ENCODE peak calls at places on chromosomes 1 and 21, in seven cellular contexts. F is H9, A is H1, V is IMR-90, P is neuronal stem cell, Q is mesendoderm, Z is trophoblast cell. E is an unnamed sample.

GRCh38 chr21:45304161-45304830 is 16.6 kb upstream of the POFUT2 start:
- DNase-seq in F (no peak), A (no peak), V (no peak), P (no peak), Q (no peak), Z (no peak), E (no peak)

GRCh38 chr1:30305061-30305460 is 418.3 kb downstream of the MATN1 start:
- DNase-seq in F (no peak), A (peak; percentile 13), V (no peak), P (no peak), Q (no peak), Z (no peak), E (no peak)

GRCh38 chr21:45588861-45589491 is 46.7 kb upstream of the SLC19A1 start:
- DNase-seq in F (no peak), A (no peak), V (no peak), P (no peak), Q (no peak), Z (no peak), E (no peak)

GRCh38 chr1:94922756-94923465 is 4.0 kb downstream of the CNN3 start:
- DNase-seq in F (no peak), A (no peak), V (peak; percentile 64), P (no peak), Q (no peak), Z (no peak), E (peak; percentile 56)

GRCh38 chr1:11013160-11013531 is 692 bp downstream of the TARDBP start:
- DNase-seq in F (no peak), A (no peak), V (peak; percentile 14), P (no peak), Q (no peak), Z (no peak), E (peak; percentile 66)

GRCh38 chr1:40450491-40451237 is 388 bp downstream of the ZFP69B start:
- DNase-seq in F (peak; percentile 52), A (peak; percentile 47), V (peak; percentile 93), P (no peak), Q (peak; percentile 32), Z (no peak), E (peak; percentile 82)

GRCh38 chr1:28354121-28354520 is 15.4 kb upstream of the PHACTR4 start:
- DNase-seq in F (no peak), A (no peak), V (peak; percentile 69), P (no peak), Q (no peak), Z (peak; percentile 54), E (peak; percentile 48)

GRCh38 chr1:212950243-212951057 is at the start of gene VASH2:
- DNase-seq in F (peak; percentile 90), A (peak; percentile 89), V (peak; percentile 74), P (peak; percentile 82), Q (peak; percentile 95), Z (peak; percentile 57), E (peak; percentile 84)

GRCh38 chr1:234532511-234532922 is 53.5 kb upstream of the TARBP1 start:
- DNase-seq in F (no peak), A (no peak), V (no peak), P (no peak), Q (no peak), Z (peak; percentile 35), E (no peak)

GRCh38 chr1:15101801-15102200 is 51.7 kb upstream of the TMEM51 start:
- DNase-seq in F (no peak), A (no peak), V (no peak), P (no peak), Q (no peak), Z (no peak), E (no peak)

GRCh38 chr1:44784094-44785026 is 3.6 kb downstream of the BEST4 start:
- DNase-seq in F (peak; percentile 61), A (peak; percentile 80), V (no peak), P (no peak), Q (peak; percentile 63), Z (no peak), E (no peak)

GRCh38 chr1:34590211-34590623 is 164.6 kb upstream of the GJB5 start:
- DNase-seq in F (peak; percentile 89), A (peak; percentile 59), V (no peak), P (no peak), Q (peak; percentile 82), Z (peak; percentile 48), E (no peak)
- H2BK120ac ChIP-seq in F (no peak overlapping the region), A (no peak overlapping the region), V (no peak overlapping the region), P (no peak overlapping the region), Q (no peak overlapping the region), Z (no peak overlapping the region), E (no peak overlapping the region)

GRCh38 chr1:164703971-164704411 is 145.0 kb downstream of the PBX1 start:
- DNase-seq in F (no peak), A (no peak), V (no peak), P (no peak), Q (no peak), Z (no peak), E (no peak)
- H2BK120ac ChIP-seq in F (no peak overlapping the region), A (no peak overlapping the region), V (no peak overlapping the region), P (no peak overlapping the region), Q (no peak overlapping the region), Z (peak overlapping the region; percentile 15), E (no peak overlapping the region)

GRCh38 chr1:9892563-9893528 is 17.2 kb downstream of the CTNNBIP1 start:
- DNase-seq in F (no peak), A (no peak), V (peak; percentile 88), P (no peak), Q (no peak), Z (peak; percentile 57), E (peak; percentile 89)
- H2BK120ac ChIP-seq in F (no peak overlapping the region), A (no peak overlapping the region), V (peak overlapping the region; percentile 92), P (peak overlapping the region; percentile 42), Q (no peak overlapping the region), Z (no peak overlapping the region), E (no peak overlapping the region)

GRCh38 chr1:156692409-156692957 is 12.9 kb downstream of the CRABP2 start:
- DNase-seq in F (no peak), A (peak; percentile 77), V (no peak), P (no peak), Q (no peak), Z (no peak), E (no peak)
- H2BK120ac ChIP-seq in F (no peak overlapping the region), A (peak overlapping the region; percentile 17), V (no peak overlapping the region), P (peak overlapping the region; percentile 98), Q (peak overlapping the region; percentile 68), Z (peak overlapping the region; percentile 87), E (no peak overlapping the region)

GRCh38 chr1:100502052-100502792 is 35.7 kb upstream of the GPR88 start:
- DNase-seq in F (no peak), A (no peak), V (peak; percentile 23), P (no peak), Q (no peak), Z (peak; percentile 39), E (no peak)
- H2BK120ac ChIP-seq in F (no peak overlapping the region), A (no peak overlapping the region), V (no peak overlapping the region), P (no peak overlapping the region), Q (no peak overlapping the region), Z (no peak overlapping the region), E (no peak overlapping the region)

E was measured in mesenchymal stem cell.